ENCODE peak calls at places on chromosomes 7 and 10, in six cellular contexts. M is kidney glomerular epithelial cell, Q is memory B cell, I is midbrain, L is chondrocyte, W is heart right ventricle. Y is an unnamed sample.
A peak's percentile ranks its signal among the peaks of the same experiment; 100 is the strongest.

GRCh38 chr7:151087247-151088018 is 1.2 kb downstream of the AGAP3 start:
- DNase-seq in M (peak; percentile 25), Q (peak; percentile 38), I (peak; percentile 74), L (no peak), W (peak; percentile 73), Y (peak; percentile 59)

GRCh38 chr7:155412416-155413253 is 45.3 kb upstream of the EN2 start:
- DNase-seq in M (peak; percentile 4), Q (peak; percentile 28), I (peak; percentile 41), L (no peak), W (no peak), Y (no peak)

GRCh38 chr7:124489082-124489819 is 276.3 kb downstream of the GPR37 start:
- DNase-seq in M (no peak), Q (no peak), I (no peak), L (no peak), W (no peak), Y (no peak)

GRCh38 chr10:133235265-133235664 is 2.4 kb upstream of the VENTX start:
- DNase-seq in M (no peak), Q (no peak), I (no peak), L (no peak), W (no peak), Y (no peak)

GRCh38 chr7:132511921-132512320 is 64.3 kb downstream of the PLXNA4 start:
- DNase-seq in M (no peak), Q (no peak), I (no peak), L (no peak), W (no peak), Y (no peak)

GRCh38 chr10:104337527-104337984 is 709 bp downstream of the ITPRIP start:
- DNase-seq in M (no peak), Q (peak; percentile 39), I (peak; percentile 53), L (no peak), W (no peak), Y (no peak)

GRCh38 chr10:31359979-31360378 is 41.0 kb downstream of the ZEB1 start:
- DNase-seq in M (no peak), Q (no peak), I (no peak), L (no peak), W (no peak), Y (no peak)

GRCh38 chr10:5976689-5977470 is 463 bp downstream of the IL15RA start:
- DNase-seq in M (no peak), Q (peak; percentile 9), I (peak; percentile 31), L (no peak), W (peak; percentile 52), Y (no peak)

GRCh38 chr7:117656806-117657205 is 177.0 kb downstream of the CFTR start:
- DNase-seq in M (no peak), Q (no peak), I (no peak), L (no peak), W (no peak), Y (no peak)

GRCh38 chr7:40298421-40298820 is 163.6 kb downstream of the SUGCT start:
- DNase-seq in M (peak; percentile 45), Q (no peak), I (no peak), L (no peak), W (no peak), Y (no peak)

GRCh38 chr7:26131056-26131589 is 20.9 kb upstream of the NFE2L3 start:
- DNase-seq in M (no peak), Q (no peak), I (no peak), L (no peak), W (no peak), Y (no peak)

GRCh38 chr7:155558961-155559360 is 12.6 kb upstream of the CNPY1 start:
- DNase-seq in M (no peak), Q (no peak), I (no peak), L (peak; percentile 72), W (no peak), Y (no peak)

Y was measured in RWPE2.